ENCODE peak calls at places on chromosomes 6 and 20, in eight cellular contexts. One of them, this sample, is unnamed.

GRCh38 chr6:132279592-132280139 is 121.6 kb downstream of the MOXD1 start:
- DNase-seq in tibial artery: peak; percentile 77
- DNase-seq in PC-3: peak; percentile 76
- DNase-seq in breast epithelium: peak; percentile 35
- DNase-seq in ovary: peak; percentile 59
- DNase-seq in aorta: peak; percentile 80
- DNase-seq in lower lobe of right lung: peak; percentile 75
- DNase-seq in CD4-positive, CD25-positive, alpha-beta regulatory T cell: peak; percentile 77
- DNase-seq in this sample: peak; percentile 70

GRCh38 chr20:3039426-3039825 is 4.0 kb upstream of the GNRH2 start:
- DNase-seq in aorta: no peak
- DNase-seq in breast epithelium: no peak
- DNase-seq in tibial artery: no peak
- DNase-seq in CD4-positive, CD25-positive, alpha-beta regulatory T cell: no peak
- DNase-seq in PC-3: no peak
- DNase-seq in lower lobe of right lung: no peak
- DNase-seq in ovary: no peak
- DNase-seq in this sample: no peak

GRCh38 chr20:24991897-24992419 is 593 bp downstream of the APMAP start:
- DNase-seq in CD4-positive, CD25-positive, alpha-beta regulatory T cell: peak; percentile 37
- DNase-seq in PC-3: peak; percentile 13
- DNase-seq in lower lobe of right lung: peak; percentile 60
- DNase-seq in ovary: no peak
- DNase-seq in breast epithelium: no peak
- DNase-seq in aorta: no peak
- DNase-seq in tibial artery: peak; percentile 73
- DNase-seq in this sample: peak; percentile 32

GRCh38 chr20:46174469-46175126 is 56.5 kb downstream of the CD40 start:
- DNase-seq in breast epithelium: peak; percentile 27
- DNase-seq in CD4-positive, CD25-positive, alpha-beta regulatory T cell: peak; percentile 69
- DNase-seq in ovary: peak; percentile 66
- DNase-seq in aorta: peak; percentile 72
- DNase-seq in tibial artery: no peak
- DNase-seq in lower lobe of right lung: peak; percentile 84
- DNase-seq in PC-3: peak; percentile 54
- DNase-seq in this sample: peak; percentile 76

GRCh38 chr20:1491891-1492642 is 847 bp upstream of the SIRPB2 start:
- DNase-seq in aorta: no peak
- DNase-seq in CD4-positive, CD25-positive, alpha-beta regulatory T cell: no peak
- DNase-seq in breast epithelium: no peak
- DNase-seq in PC-3: peak; percentile 32
- DNase-seq in lower lobe of right lung: no peak
- DNase-seq in ovary: no peak
- DNase-seq in tibial artery: no peak
- DNase-seq in this sample: no peak

GRCh38 chr6:150729188-150729748 is 129.6 kb downstream of the PLEKHG1 start:
- DNase-seq in ovary: no peak
- DNase-seq in PC-3: no peak
- DNase-seq in tibial artery: no peak
- DNase-seq in aorta: no peak
- DNase-seq in CD4-positive, CD25-positive, alpha-beta regulatory T cell: no peak
- DNase-seq in lower lobe of right lung: no peak
- DNase-seq in breast epithelium: no peak
- DNase-seq in this sample: no peak

GRCh38 chr20:60035-60918 is 27.2 kb upstream of the DEFB125 start:
- DNase-seq in CD4-positive, CD25-positive, alpha-beta regulatory T cell: no peak
- DNase-seq in PC-3: no peak
- DNase-seq in ovary: no peak
- DNase-seq in aorta: no peak
- DNase-seq in lower lobe of right lung: no peak
- DNase-seq in breast epithelium: no peak
- DNase-seq in tibial artery: no peak
- DNase-seq in this sample: no peak

GRCh38 chr20:4763776-4764525 is 42.2 kb downstream of the PRND start:
- DNase-seq in ovary: no peak
- DNase-seq in lower lobe of right lung: no peak
- DNase-seq in tibial artery: no peak
- DNase-seq in aorta: no peak
- DNase-seq in PC-3: no peak
- DNase-seq in CD4-positive, CD25-positive, alpha-beta regulatory T cell: no peak
- DNase-seq in breast epithelium: no peak
- DNase-seq in this sample: no peak

GRCh38 chr6:5108068-5108467 is 22.9 kb downstream of the PPP1R3G start:
- DNase-seq in breast epithelium: no peak
- DNase-seq in lower lobe of right lung: no peak
- DNase-seq in CD4-positive, CD25-positive, alpha-beta regulatory T cell: no peak
- DNase-seq in ovary: no peak
- DNase-seq in PC-3: no peak
- DNase-seq in aorta: no peak
- DNase-seq in tibial artery: no peak
- DNase-seq in this sample: no peak

GRCh38 chr20:17445561-17445960 is 85.6 kb downstream of the BFSP1 start:
- DNase-seq in CD4-positive, CD25-positive, alpha-beta regulatory T cell: no peak
- DNase-seq in PC-3: no peak
- DNase-seq in tibial artery: no peak
- DNase-seq in lower lobe of right lung: no peak
- DNase-seq in ovary: peak; percentile 25
- DNase-seq in aorta: no peak
- DNase-seq in breast epithelium: no peak
- DNase-seq in this sample: no peak

GRCh38 chr6:93784794-93785757 is 365.7 kb upstream of the EPHA7 start:
- DNase-seq in ovary: no peak
- DNase-seq in PC-3: peak; percentile 71
- DNase-seq in tibial artery: no peak
- DNase-seq in lower lobe of right lung: no peak
- DNase-seq in CD4-positive, CD25-positive, alpha-beta regulatory T cell: no peak
- DNase-seq in breast epithelium: no peak
- DNase-seq in aorta: no peak
- DNase-seq in this sample: no peak

GRCh38 chr6:138914701-138915100 is 73.4 kb downstream of the REPS1 start:
- DNase-seq in breast epithelium: no peak
- DNase-seq in aorta: no peak
- DNase-seq in tibial artery: no peak
- DNase-seq in PC-3: no peak
- DNase-seq in lower lobe of right lung: no peak
- DNase-seq in ovary: no peak
- DNase-seq in CD4-positive, CD25-positive, alpha-beta regulatory T cell: no peak
- DNase-seq in this sample: no peak

GRCh38 chr20:2693286-2693995 is 861 bp downstream of the EBF4 start:
- DNase-seq in aorta: no peak
- DNase-seq in tibial artery: peak; percentile 66
- DNase-seq in ovary: peak; percentile 75
- DNase-seq in CD4-positive, CD25-positive, alpha-beta regulatory T cell: peak; percentile 35
- DNase-seq in PC-3: no peak
- DNase-seq in lower lobe of right lung: no peak
- DNase-seq in breast epithelium: no peak
- DNase-seq in this sample: peak; percentile 37

GRCh38 chr20:17281478-17281877 is 54.6 kb downstream of the PCSK2 start:
- DNase-seq in aorta: no peak
- DNase-seq in PC-3: peak; percentile 62
- DNase-seq in breast epithelium: no peak
- DNase-seq in ovary: no peak
- DNase-seq in lower lobe of right lung: no peak
- DNase-seq in tibial artery: no peak
- DNase-seq in CD4-positive, CD25-positive, alpha-beta regulatory T cell: peak; percentile 7
- DNase-seq in this sample: no peak

GRCh38 chr6:130655586-130655985 is 171.6 kb upstream of the SMLR1 start:
- DNase-seq in tibial artery: no peak
- DNase-seq in lower lobe of right lung: no peak
- DNase-seq in breast epithelium: no peak
- DNase-seq in aorta: no peak
- DNase-seq in PC-3: no peak
- DNase-seq in ovary: no peak
- DNase-seq in CD4-positive, CD25-positive, alpha-beta regulatory T cell: no peak
- DNase-seq in this sample: no peak

GRCh38 chr6:24274441-24275083 is 83.3 kb downstream of the DCDC2 start:
- DNase-seq in breast epithelium: no peak
- DNase-seq in ovary: no peak
- DNase-seq in aorta: no peak
- DNase-seq in CD4-positive, CD25-positive, alpha-beta regulatory T cell: no peak
- DNase-seq in tibial artery: no peak
- DNase-seq in PC-3: peak; percentile 35
- DNase-seq in lower lobe of right lung: no peak
- DNase-seq in this sample: no peak

GRCh38 chr6:8628063-8628462 is 192.7 kb upstream of the SLC35B3 start:
- DNase-seq in tibial artery: no peak
- DNase-seq in CD4-positive, CD25-positive, alpha-beta regulatory T cell: no peak
- DNase-seq in lower lobe of right lung: no peak
- DNase-seq in ovary: no peak
- DNase-seq in breast epithelium: no peak
- DNase-seq in PC-3: no peak
- DNase-seq in aorta: no peak
- DNase-seq in this sample: no peak

GRCh38 chr6:108442770-108443520 is 117.8 kb upstream of the FOXO3 start:
- DNase-seq in PC-3: no peak
- DNase-seq in CD4-positive, CD25-positive, alpha-beta regulatory T cell: no peak
- DNase-seq in breast epithelium: no peak
- DNase-seq in ovary: no peak
- DNase-seq in lower lobe of right lung: no peak
- DNase-seq in aorta: no peak
- DNase-seq in tibial artery: no peak
- DNase-seq in this sample: no peak

GRCh38 chr6:121999458-122000065 is 399.9 kb upstream of the HSF2 start:
- DNase-seq in PC-3: no peak
- DNase-seq in ovary: no peak
- DNase-seq in tibial artery: no peak
- DNase-seq in breast epithelium: no peak
- DNase-seq in lower lobe of right lung: no peak
- DNase-seq in CD4-positive, CD25-positive, alpha-beta regulatory T cell: no peak
- DNase-seq in aorta: no peak
- DNase-seq in this sample: no peak

DNA sequence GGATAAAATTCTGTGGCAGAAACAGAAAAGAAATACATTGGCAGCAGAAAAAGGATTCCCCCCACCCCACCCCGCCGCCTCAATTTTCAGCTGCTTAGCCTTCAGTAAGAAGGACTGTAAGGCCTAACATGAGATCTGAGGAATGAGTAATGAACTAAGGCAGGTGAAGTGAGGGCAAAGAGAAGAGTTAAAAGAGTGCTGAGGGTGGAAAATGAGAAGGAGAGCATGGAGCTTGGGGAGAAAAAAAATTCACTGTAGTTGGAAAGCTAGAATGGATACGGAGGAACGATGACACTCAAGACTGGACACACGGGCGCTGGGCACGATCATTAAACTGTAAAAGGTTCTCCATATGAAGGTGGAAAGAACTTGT is 14.6 kb downstream of the POM121L2 start:
- DNase-seq in CD4-positive, CD25-positive, alpha-beta regulatory T cell: no peak
- DNase-seq in ovary: no peak
- DNase-seq in tibial artery: no peak
- DNase-seq in aorta: no peak
- DNase-seq in PC-3: no peak
- DNase-seq in lower lobe of right lung: no peak
- DNase-seq in breast epithelium: no peak
- DNase-seq in this sample: no peak
- H3K36me3 ChIP-seq in CD4-positive, CD25-positive, alpha-beta regulatory T cell: no peaks in the 10 kb centered on the region
- H3K36me3 ChIP-seq in ovary: no peaks in the 10 kb centered on the region
- H3K36me3 ChIP-seq in tibial artery: no peaks in the 10 kb centered on the region
- H3K36me3 ChIP-seq in aorta: no peaks in the 10 kb centered on the region
- H3K36me3 ChIP-seq in PC-3: no peaks in the 10 kb centered on the region
- H3K36me3 ChIP-seq in lower lobe of right lung: no peaks in the 10 kb centered on the region
- H3K36me3 ChIP-seq in breast epithelium: no peaks in the 10 kb centered on the region
- H3K36me3 ChIP-seq in this sample: no peaks in the 10 kb centered on the region

GRCh38 chr20:63953764-63954429 is 2.3 kb downstream of the UCKL1 start:
- DNase-seq in ovary: no peak
- DNase-seq in PC-3: no peak
- DNase-seq in aorta: no peak
- DNase-seq in CD4-positive, CD25-positive, alpha-beta regulatory T cell: no peak
- DNase-seq in lower lobe of right lung: no peak
- DNase-seq in breast epithelium: no peak
- DNase-seq in tibial artery: no peak
- DNase-seq in this sample: no peak

GRCh38 chr20:63952210-63952535 is 4.0 kb downstream of the UCKL1 start:
- DNase-seq in tibial artery: no peak
- DNase-seq in lower lobe of right lung: no peak
- DNase-seq in aorta: no peak
- DNase-seq in ovary: no peak
- DNase-seq in CD4-positive, CD25-positive, alpha-beta regulatory T cell: no peak
- DNase-seq in PC-3: no peak
- DNase-seq in breast epithelium: no peak
- DNase-seq in this sample: no peak

GRCh38 chr20:63951398-63952209 is 4.6 kb downstream of the UCKL1 start:
- DNase-seq in breast epithelium: no peak
- DNase-seq in PC-3: no peak
- DNase-seq in ovary: no peak
- DNase-seq in tibial artery: no peak
- DNase-seq in aorta: no peak
- DNase-seq in CD4-positive, CD25-positive, alpha-beta regulatory T cell: no peak
- DNase-seq in lower lobe of right lung: no peak
- DNase-seq in this sample: no peak

GRCh38 chr20:63950701-63951397 is 5.4 kb downstream of the UCKL1 start:
- DNase-seq in tibial artery: no peak
- DNase-seq in CD4-positive, CD25-positive, alpha-beta regulatory T cell: no peak
- DNase-seq in breast epithelium: no peak
- DNase-seq in ovary: no peak
- DNase-seq in lower lobe of right lung: no peak
- DNase-seq in aorta: no peak
- DNase-seq in PC-3: no peak
- DNase-seq in this sample: no peak

GRCh38 chr20:63952769-63953168 is 3.4 kb downstream of the UCKL1 start:
- DNase-seq in ovary: no peak
- DNase-seq in aorta: no peak
- DNase-seq in CD4-positive, CD25-positive, alpha-beta regulatory T cell: no peak
- DNase-seq in lower lobe of right lung: no peak
- DNase-seq in PC-3: no peak
- DNase-seq in breast epithelium: no peak
- DNase-seq in tibial artery: no peak
- DNase-seq in this sample: no peak
- H3K4me1 ChIP-seq in ovary: peaks cover 43% of the 10 kb centered on the region
- H3K4me1 ChIP-seq in aorta: no peaks in the 10 kb centered on the region
- H3K4me1 ChIP-seq in CD4-positive, CD25-positive, alpha-beta regulatory T cell: peaks cover 56% of the 10 kb centered on the region
- H3K4me1 ChIP-seq in lower lobe of right lung: peaks cover 85% of the 10 kb centered on the region
- H3K4me1 ChIP-seq in PC-3: peaks cover 42% of the 10 kb centered on the region
- H3K4me1 ChIP-seq in breast epithelium: peaks cover 26% of the 10 kb centered on the region
- H3K4me1 ChIP-seq in tibial artery: peaks cover 92% of the 10 kb centered on the region
- H3K4me1 ChIP-seq in this sample: peaks cover 81% of the 10 kb centered on the region

GRCh38 chr20:37243076-37243936 is 18.3 kb downstream of the GHRH start:
- DNase-seq in ovary: no peak
- DNase-seq in PC-3: no peak
- DNase-seq in tibial artery: no peak
- DNase-seq in aorta: no peak
- DNase-seq in CD4-positive, CD25-positive, alpha-beta regulatory T cell: no peak
- DNase-seq in breast epithelium: peak; percentile 51
- DNase-seq in lower lobe of right lung: no peak
- DNase-seq in this sample: no peak
- H3K36me3 ChIP-seq in ovary: no peaks in the 10 kb centered on the region
- H3K36me3 ChIP-seq in PC-3: peaks cover 57% of the 10 kb centered on the region
- H3K36me3 ChIP-seq in tibial artery: peaks cover 42% of the 10 kb centered on the region
- H3K36me3 ChIP-seq in aorta: peaks cover 2% of the 10 kb centered on the region
- H3K36me3 ChIP-seq in CD4-positive, CD25-positive, alpha-beta regulatory T cell: peaks cover 57% of the 10 kb centered on the region
- H3K36me3 ChIP-seq in breast epithelium: peaks cover 5% of the 10 kb centered on the region
- H3K36me3 ChIP-seq in lower lobe of right lung: peaks cover 67% of the 10 kb centered on the region
- H3K36me3 ChIP-seq in this sample: peaks cover 10% of the 10 kb centered on the region

DNA sequence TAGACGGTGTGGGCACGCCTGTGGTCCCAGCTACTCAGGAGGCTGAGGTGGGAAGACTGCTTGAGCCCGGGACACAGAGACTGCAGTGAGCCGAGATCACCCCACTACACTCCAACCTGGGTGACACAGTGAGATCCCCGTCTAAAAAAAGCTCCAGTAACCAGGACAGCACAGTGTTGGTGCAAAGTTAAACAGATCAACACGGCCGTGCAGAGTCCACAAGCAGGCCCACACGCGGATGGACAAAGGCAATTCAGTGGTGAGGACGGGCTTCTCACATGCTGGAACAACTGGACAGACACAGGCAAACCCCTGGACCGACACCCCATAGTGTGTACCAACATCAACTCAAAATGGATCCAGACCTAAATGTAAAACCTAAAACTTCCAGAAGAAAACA is 41.7 kb downstream of the TAF4 start:
- DNase-seq in tibial artery: no peak
- DNase-seq in aorta: no peak
- DNase-seq in PC-3: no peak
- DNase-seq in lower lobe of right lung: no peak
- DNase-seq in ovary: no peak
- DNase-seq in CD4-positive, CD25-positive, alpha-beta regulatory T cell: no peak
- DNase-seq in breast epithelium: no peak
- DNase-seq in this sample: no peak
- H3K4me1 ChIP-seq in tibial artery: peaks cover 31% of the 10 kb centered on the region
- H3K4me1 ChIP-seq in aorta: no peaks in the 10 kb centered on the region
- H3K4me1 ChIP-seq in PC-3: no peaks in the 10 kb centered on the region
- H3K4me1 ChIP-seq in lower lobe of right lung: peaks cover 26% of the 10 kb centered on the region
- H3K4me1 ChIP-seq in ovary: peaks cover 35% of the 10 kb centered on the region
- H3K4me1 ChIP-seq in CD4-positive, CD25-positive, alpha-beta regulatory T cell: no peaks in the 10 kb centered on the region
- H3K4me1 ChIP-seq in breast epithelium: peaks cover 7% of the 10 kb centered on the region
- H3K4me1 ChIP-seq in this sample: peaks cover 68% of the 10 kb centered on the region